ENCODE peak calls at places on chromosome 6, in five cellular contexts. G is activated CD4-positive, alpha-beta T cell treated with anti-CD3 and anti-CD28 coated beads, Interleukin-2, amount 50 U/mL, for 4 hours; J is M059J; H is LoVo; T is nephron progenitor cell. Z is an unnamed sample.

GRCh38 chr6:43436577-43437282 is 9.4 kb downstream of the ABCC10 start:
- DNase-seq in G (no peak), J (peak; percentile 91), H (peak; percentile 79), T (no peak), Z (peak; percentile 89)

GRCh38 chr6:29561091-29561490 is 1.6 kb upstream of the UBD start:
- DNase-seq in G (no peak), J (no peak), H (no peak), T (no peak), Z (no peak)

GRCh38 chr6:125919618-125920017 is 37.0 kb upstream of the HINT3 start:
- DNase-seq in G (no peak), J (no peak), H (no peak), T (no peak), Z (no peak)

GRCh38 chr6:1538348-1538747 is 71.4 kb upstream of the FOXC1 start:
- DNase-seq in G (no peak), J (no peak), H (no peak), T (no peak), Z (no peak)

GRCh38 chr6:79810878-79811277 is 136.5 kb downstream of the ELOVL4 start:
- DNase-seq in G (no peak), J (no peak), H (no peak), T (no peak), Z (no peak)

GRCh38 chr6:25025248-25025918 is 89.6 kb upstream of the RIPOR2 start:
- DNase-seq in G (no peak), J (no peak), H (no peak), T (no peak), Z (no peak)

GRCh38 chr6:21808045-21808470 is 214.5 kb downstream of the SOX4 start:
- DNase-seq in G (no peak), J (peak; percentile 91), H (peak; percentile 23), T (peak; percentile 22), Z (peak; percentile 62)

GRCh38 chr6:70669133-70669532 is 1.4 kb downstream of the SMAP1 start:
- DNase-seq in G (no peak), J (peak; percentile 11), H (peak; percentile 39), T (no peak), Z (no peak)

GRCh38 chr6:44898296-44898930 is 429.7 kb upstream of the RUNX2 start:
- DNase-seq in G (no peak), J (peak; percentile 35), H (no peak), T (no peak), Z (peak; percentile 93)

GRCh38 chr6:166826264-166826663 is 130.1 kb downstream of the RNASET2 start:
- DNase-seq in G (no peak), J (no peak), H (no peak), T (no peak), Z (peak; percentile 3)